ENCODE peak calls at places on chromosomes 1 and 21, in nine cellular contexts. F is esophagus squamous epithelium; Z is astrocyte of the cerebellum; O is stimulated activated CD8-positive, alpha-beta memory T cell treated with anti-CD3 and anti-CD28 coated beads, Interleukin-4, amount 100 ng/mL, for 1 hour; Q is activated CD8-positive, alpha-beta memory T cell treated with anti-CD3 and anti-CD28 coated beads for 48 hours; E is NCI-H2107; H is BJ; D is activated T-helper 9 cell treated with anti-CD3 and anti-CD28 coated beads, Interleukin-2, amount 50 U/mL, for 16 hours; Y is SJSA1. R is an unnamed sample.

GRCh38 chr1:217495249-217495648 is 135.6 kb downstream of the GPATCH2 start:
- DNase-seq in F (no peak), Z (no peak), O (no peak), Q (no peak), E (no peak), H (no peak), D (no peak), Y (no peak), R (no peak)

GRCh38 chr1:63917571-63918394 is 144.0 kb downstream of the ROR1 start:
- DNase-seq in F (no peak), Z (no peak), O (no peak), Q (no peak), E (no peak), H (no peak), D (no peak), Y (no peak), R (no peak)

GRCh38 chr1:90200637-90201235 is 205.8 kb downstream of the ZNF326 start:
- DNase-seq in F (no peak), Z (no peak), O (no peak), Q (no peak), E (no peak), H (no peak), D (no peak), Y (peak), R (no peak)

GRCh38 chr21:44029460-44030087 is 17.5 kb downstream of the TRAPPC10 start:
- DNase-seq in F (no peak), Z (no peak), O (no peak), Q (no peak), E (no peak), H (no peak), D (no peak), Y (no peak), R (no peak)

GRCh38 chr1:157095551-157095950 is 4.1 kb downstream of the ETV3L start:
- DNase-seq in F (no peak), Z (no peak), O (no peak), Q (no peak), E (no peak), H (no peak), D (no peak), Y (no peak), R (no peak)

GRCh38 chr1:90386899-90387334 is 330.2 kb downstream of the BARHL2 start:
- DNase-seq in F (no peak), Z (no peak), O (no peak), Q (no peak), E (no peak), H (no peak), D (no peak), Y (no peak), R (no peak)

GRCh38 chr1:89637496-89637895 is 4.6 kb downstream of the LRRC8C start:
- DNase-seq in F (no peak), Z (no peak), O (no peak), Q (no peak), E (no peak), H (no peak), D (no peak), Y (no peak), R (no peak)

GRCh38 chr1:183630748-183631147 is 4.8 kb downstream of the ARPC5 start:
- DNase-seq in F (no peak), Z (no peak), O (no peak), Q (no peak), E (no peak), H (no peak), D (no peak), Y (no peak), R (no peak)

GRCh38 chr1:85027242-85027983 is 20.9 kb downstream of the MCOLN3 start:
- DNase-seq in F (no peak), Z (no peak), O (no peak), Q (no peak), E (no peak), H (no peak), D (no peak), Y (no peak), R (no peak)

GRCh38 chr1:200253774-200254495 is 155.9 kb downstream of the ZNF281 start:
- DNase-seq in F (no peak), Z (peak), O (no peak), Q (no peak), E (no peak), H (no peak), D (no peak), Y (peak), R (no peak)

GRCh38 chr1:164051791-164052190 is 507.2 kb upstream of the PBX1 start:
- DNase-seq in F (no peak), Z (no peak), O (no peak), Q (no peak), E (no peak), H (peak), D (no peak), Y (no peak), R (no peak)

GRCh38 chr1:154141240-154141639 is 13.6 kb downstream of the NUP210L start:
- DNase-seq in F (no peak), Z (no peak), O (no peak), Q (no peak), E (no peak), H (peak), D (no peak), Y (no peak), R (no peak)

GRCh38 chr1:52296345-52296744 is 69.7 kb downstream of the CC2D1B start:
- DNase-seq in F (no peak), Z (peak), O (no peak), Q (no peak), E (no peak), H (no peak), D (no peak), Y (peak), R (no peak)

GRCh38 chr21:34702341-34702807 is 33.6 kb downstream of the CLIC6 start:
- DNase-seq in F (no peak), Z (no peak), O (no peak), Q (no peak), E (no peak), H (peak), D (no peak), Y (peak), R (peak)

GRCh38 chr1:159040206-159040605 is 30.5 kb downstream of the IFI16 start:
- DNase-seq in F (no peak), Z (no peak), O (no peak), Q (no peak), E (no peak), H (peak), D (no peak), Y (peak), R (no peak)

GRCh38 chr1:49424782-49425181 is 599.0 kb downstream of the AGBL4 start:
- DNase-seq in F (no peak), Z (peak), O (no peak), Q (no peak), E (no peak), H (no peak), D (no peak), Y (no peak), R (no peak)

GRCh38 chr1:21707086-21707840 is 38.1 kb upstream of the RAP1GAP start:
- DNase-seq in F (no peak), Z (no peak), O (no peak), Q (no peak), E (no peak), H (no peak), D (no peak), Y (no peak), R (no peak)

GRCh38 chr1:225842074-225842473 is 32.1 kb downstream of the EPHX1 start:
- DNase-seq in F (no peak), Z (no peak), O (no peak), Q (no peak), E (no peak), H (no peak), D (no peak), Y (no peak), R (no peak)

GRCh38 chr1:171110485-171111340 is 20.0 kb downstream of the FMO3 start:
- DNase-seq in F (no peak), Z (no peak), O (no peak), Q (no peak), E (no peak), H (peak), D (no peak), Y (no peak), R (no peak)

GRCh38 chr1:69569281-69569970 is 1.7 kb downstream of the LRRC7 start:
- DNase-seq in F (no peak), Z (no peak), O (no peak), Q (no peak), E (no peak), H (no peak), D (no peak), Y (no peak), R (no peak)

GRCh38 chr1:53738205-53739108 is 507 bp downstream of the GLIS1 start:
- DNase-seq in F (no peak), Z (no peak), O (no peak), Q (no peak), E (no peak), H (no peak), D (no peak), Y (no peak), R (no peak)

GRCh38 chr1:206464456-206464964 is 5.8 kb upstream of the IKBKE start:
- DNase-seq in F (no peak), Z (peak), O (no peak), Q (no peak), E (no peak), H (peak), D (no peak), Y (no peak), R (no peak)

GRCh38 chr1:6969106-6969505 is 183.9 kb downstream of the CAMTA1 start:
- DNase-seq in F (no peak), Z (no peak), O (no peak), Q (no peak), E (no peak), H (no peak), D (no peak), Y (no peak), R (no peak)

GRCh38 chr1:224447251-224447650 is 12.7 kb upstream of the WDR26 start:
- DNase-seq in F (no peak), Z (no peak), O (no peak), Q (no peak), E (no peak), H (no peak), D (no peak), Y (peak), R (no peak)

GRCh38 chr1:999797-1000356 is at the start of gene HES4:
- DNase-seq in F (no peak), Z (peak), O (no peak), Q (no peak), E (no peak), H (peak), D (peak), Y (peak), R (no peak)

GRCh38 chr1:31705080-31705866 is 1.5 kb upstream of the COL16A1 start:
- DNase-seq in F (no peak), Z (no peak), O (no peak), Q (peak), E (no peak), H (no peak), D (peak), Y (peak), R (no peak)

GRCh38 chr1:178931843-178932551 is 61.1 kb upstream of the ANGPTL1 start:
- DNase-seq in F (no peak), Z (peak), O (no peak), Q (no peak), E (no peak), H (no peak), D (no peak), Y (no peak), R (no peak)

GRCh38 chr1:62355095-62355494 is 35.9 kb upstream of the KANK4 start:
- DNase-seq in F (no peak), Z (no peak), O (no peak), Q (no peak), E (no peak), H (no peak), D (no peak), Y (no peak), R (no peak)

GRCh38 chr21:31316072-31316471 is 28.0 kb downstream of the TIAM1 start:
- DNase-seq in F (no peak), Z (no peak), O (no peak), Q (no peak), E (no peak), H (no peak), D (no peak), Y (no peak), R (no peak)

GRCh38 chr1:25166847-25167246 is 65.5 kb downstream of the SYF2 start:
- DNase-seq in F (no peak), Z (no peak), O (no peak), Q (no peak), E (no peak), H (no peak), D (no peak), Y (no peak), R (no peak)

GRCh38 chr1:217017172-217017571 is 293.9 kb upstream of the ESRRG start:
- DNase-seq in F (no peak), Z (no peak), O (no peak), Q (no peak), E (no peak), H (no peak), D (no peak), Y (no peak), R (no peak)